ENCODE peak calls at places on chromosomes 12 and 14, in four cellular contexts. X, J, F and M are unnamed samples.

GRCh38 chr14:105444859-105445258 is 25.2 kb downstream of the MTA1 start:
- DNase-seq in X (no peak), J (no peak), F (no peak), M (no peak)

GRCh38 chr14:52868911-52869611 is 77.7 kb upstream of the GNPNAT1 start:
- DNase-seq in X (no peak), J (no peak), F (no peak), M (no peak)

GRCh38 chr12:131494141-131494733 is 216.7 kb upstream of the SFSWAP start:
- DNase-seq in X (no peak), J (no peak), F (no peak), M (no peak)

GRCh38 chr12:2691001-2691339 is 103.8 kb upstream of the FKBP4 start:
- DNase-seq in X (no peak), J (no peak), F (peak; percentile 49), M (no peak)

GRCh38 chr12:60194682-60195081 is 598.9 kb downstream of the SLC16A7 start:
- DNase-seq in X (no peak), J (no peak), F (no peak), M (no peak)

GRCh38 chr12:3757261-3757660 is 4.4 kb upstream of the CRACR2A start:
- DNase-seq in X (peak; percentile 71), J (no peak), F (no peak), M (peak; percentile 81)

GRCh38 chr12:26369588-26369987 is 174.2 kb downstream of the SSPN start:
- DNase-seq in X (no peak), J (peak; percentile 40), F (no peak), M (no peak)

GRCh38 chr12:57586128-57586527 is 4.9 kb upstream of the PIP4K2C start:
- DNase-seq in X (no peak), J (no peak), F (no peak), M (no peak)

GRCh38 chr12:26278666-26279065 is 83.3 kb downstream of the SSPN start:
- DNase-seq in X (no peak), J (no peak), F (no peak), M (no peak)

GRCh38 chr12:54683388-54683787 is 35.2 kb upstream of the DCD start:
- DNase-seq in X (no peak), J (no peak), F (no peak), M (no peak)

GRCh38 chr14:64997108-64997794 is 10.6 kb downstream of the FNTB start:
- DNase-seq in X (peak; percentile 73), J (no peak), F (no peak), M (no peak)

GRCh38 chr12:15880721-15881120 is 1.5 kb upstream of the STRAP start:
- DNase-seq in X (no peak), J (no peak), F (no peak), M (no peak)

GRCh38 chr12:9872116-9872515 is 3.0 kb upstream of the CLEC2B start:
- DNase-seq in X (no peak), J (no peak), F (no peak), M (no peak)
- TF ChIP-seq POLR2A in X (no peak), J (no peak), F (no peak), M (no peak)

GRCh38 chr12:48033451-48033850 is 29.2 kb upstream of the COL2A1 start:
- DNase-seq in X (no peak), J (no peak), F (no peak), M (no peak)

GRCh38 chr12:48029811-48030650 is 25.8 kb upstream of the COL2A1 start:
- DNase-seq in X (no peak), J (no peak), F (no peak), M (no peak)

GRCh38 chr12:48032597-48032996 is 28.3 kb upstream of the COL2A1 start:
- DNase-seq in X (no peak), J (no peak), F (no peak), M (no peak)

GRCh38 chr12:48029401-48029770 is 25.1 kb upstream of the COL2A1 start:
- DNase-seq in X (no peak), J (no peak), F (no peak), M (no peak)

GRCh38 chr12:48031135-48031960 is 27.1 kb upstream of the COL2A1 start:
- DNase-seq in X (no peak), J (no peak), F (no peak), M (no peak)
- H3K4me3 ChIP-seq in X (no peak overlapping the region), J (no peak overlapping the region), F (no peak overlapping the region), M (no peak overlapping the region)

GRCh38 chr12:82647853-82648252 is 38.9 kb upstream of the TMTC2 start:
- DNase-seq in X (no peak), J (no peak), F (no peak), M (no peak)
- TF ChIP-seq CTCF in X (no peak), J (no peak), F (no peak), M (no peak)

GRCh38 chr12:52032797-52033505 is 18.3 kb upstream of the NR4A1 start:
- DNase-seq in X (peak; percentile 99), J (peak; percentile 100), F (peak; percentile 97), M (peak; percentile 98)
- TF ChIP-seq POLR2A in X (peak; percentile 93), J (peak; percentile 85), F (peak; percentile 33), M (no peak)